ENCODE peak calls at places on chromosome 16, in four cellular contexts. L is hippocampal formation; C is ovary; H is stimulated activated naive B cell treated with anti-CD40 and anti-IgM and Interleukin-4, amounts not matched to agents 10 μg/mL and 1 μg/mL and 100 μg/mL, for 72 hours. G is an unnamed sample.

GRCh38 chr16:49183911-49184310 is 97.7 kb downstream of the CBLN1 start:
- DNase-seq in L (no peak), C (no peak), H (no peak), G (no peak)

GRCh38 chr16:73949574-73950348 is 346.9 kb upstream of the PSMD7 start:
- DNase-seq in L (no peak), C (no peak), H (no peak), G (no peak)

GRCh38 chr16:17343028-17343427 is 127.7 kb downstream of the XYLT1 start:
- DNase-seq in L (peak; percentile 33), C (no peak), H (peak; percentile 85), G (no peak)

GRCh38 chr16:52496051-52496876 is 50.7 kb downstream of the TOX3 start:
- DNase-seq in L (no peak), C (no peak), H (no peak), G (no peak)

GRCh38 chr16:10352262-10352661 is 33.6 kb upstream of the ATF7IP2 start:
- DNase-seq in L (no peak), C (no peak), H (no peak), G (no peak)

GRCh38 chr16:57987441-57988177 is 12.9 kb downstream of the ZNF319 start:
- DNase-seq in L (no peak), C (no peak), H (no peak), G (no peak)

GRCh38 chr16:84323626-84324025 is 28.9 kb downstream of the WFDC1 start:
- DNase-seq in L (no peak), C (no peak), H (no peak), G (no peak)

GRCh38 chr16:10688291-10688690 is 6.4 kb downstream of the TEKT5 start:
- DNase-seq in L (no peak), C (no peak), H (no peak), G (no peak)

GRCh38 chr16:87086156-87086555 is 231.0 kb downstream of the C16orf95 start:
- DNase-seq in L (no peak), C (no peak), H (no peak), G (no peak)

GRCh38 chr16:84663433-84664101 is 15.3 kb downstream of the KLHL36 start:
- DNase-seq in L (no peak), C (no peak), H (no peak), G (no peak)

GRCh38 chr16:5336898-5337297 is 239.3 kb upstream of the EEF2KMT start:
- DNase-seq in L (no peak), C (no peak), H (no peak), G (no peak)

GRCh38 chr16:2470603-2471015 is 488 bp upstream of the NTN3 start:
- DNase-seq in L (no peak), C (no peak), H (no peak), G (no peak)

GRCh38 chr16:84209989-84210388 is 19.0 kb downstream of the ADAD2 start:
- DNase-seq in L (no peak), C (no peak), H (no peak), G (no peak)

GRCh38 chr16:89349947-89350633 is 132.6 kb downstream of the ZNF778 start:
- DNase-seq in L (no peak), C (no peak), H (no peak), G (no peak)

GRCh38 chr16:81517630-81518438 is 73.2 kb downstream of the CMIP start:
- DNase-seq in L (no peak), C (no peak), H (no peak), G (no peak)

GRCh38 chr16:19601083-19601976 is 45.8 kb downstream of the VPS35L start:
- DNase-seq in L (peak; percentile 48), C (peak; percentile 49), H (no peak), G (no peak)

GRCh38 chr16:29842732-29843346 is 20.2 kb downstream of the CDIPT start:
- DNase-seq in L (no peak), C (no peak), H (no peak), G (no peak)

GRCh38 chr16:3734084-3734757 is 16.9 kb upstream of the TRAP1 start:
- DNase-seq in L (no peak), C (no peak), H (no peak), G (no peak)

GRCh38 chr16:10097273-10097672 is 85.0 kb downstream of the GRIN2A start:
- DNase-seq in L (no peak), C (no peak), H (no peak), G (no peak)

GRCh38 chr16:85765767-85766166 is 14.9 kb upstream of the C16orf74 start:
- DNase-seq in L (no peak), C (no peak), H (no peak), G (no peak)

GRCh38 chr16:23505180-23505665 is 5.1 kb downstream of the GGA2 start:
- DNase-seq in L (no peak), C (no peak), H (no peak), G (no peak)

GRCh38 chr16:89453662-89454321 is 36.6 kb downstream of the ANKRD11 start:
- DNase-seq in L (no peak), C (no peak), H (no peak), G (no peak)

GRCh38 chr16:13150181-13150885 is 248.9 kb downstream of the SHISA9 start:
- DNase-seq in L (no peak), C (no peak), H (no peak), G (no peak)

GRCh38 chr16:53999123-53999522 is 287.5 kb downstream of the IRX3 start:
- DNase-seq in L (no peak), C (no peak), H (no peak), G (no peak)